ENCODE peak calls at places on chromosome 6, in four cellular contexts. K is mammary epithelial cell, S is right lobe of liver, C is Calu3. D is an unnamed sample.

GRCh38 chr6:93644611-93645010 is 225.3 kb upstream of the EPHA7 start:
- DNase-seq in K (no peak), S (no peak), C (no peak), D (no peak)

GRCh38 chr6:166642646-166643045 is 15.6 kb upstream of the RPS6KA2 start:
- DNase-seq in K (no peak), S (no peak), C (no peak), D (no peak)

GRCh38 chr6:110440026-110440425 is 24.7 kb upstream of the DDO start:
- DNase-seq in K (no peak), S (no peak), C (no peak), D (no peak)

GRCh38 chr6:42390228-42390934 is 61.3 kb downstream of the TRERF1 start:
- DNase-seq in K (no peak), S (no peak), C (no peak), D (no peak)

GRCh38 chr6:78832091-78832808 is 35.1 kb upstream of the IRAK1BP1 start:
- DNase-seq in K (peak; percentile 6), S (no peak), C (no peak), D (no peak)

GRCh38 chr6:133396225-133396624 is 155.1 kb downstream of the EYA4 start:
- DNase-seq in K (peak; percentile 5), S (no peak), C (no peak), D (peak; percentile 12)

GRCh38 chr6:79797912-79798311 is 149.4 kb downstream of the ELOVL4 start:
- DNase-seq in K (no peak), S (no peak), C (no peak), D (no peak)

GRCh38 chr6:32081168-32081624 is 27.9 kb downstream of the TNXB start:
- DNase-seq in K (peak; percentile 56), S (no peak), C (no peak), D (peak; percentile 81)

GRCh38 chr6:7878401-7878964 is 32.1 kb downstream of the TXNDC5 start:
- DNase-seq in K (no peak), S (no peak), C (no peak), D (no peak)

GRCh38 chr6:82033631-82034211 is 213.8 kb downstream of the IBTK start:
- DNase-seq in K (no peak), S (no peak), C (no peak), D (no peak)

GRCh38 chr6:70651326-70651905 is 16.3 kb upstream of the SMAP1 start:
- DNase-seq in K (peak; percentile 46), S (no peak), C (no peak), D (no peak)

GRCh38 chr6:11971154-11971553 is 41.0 kb upstream of the HIVEP1 start:
- DNase-seq in K (peak; percentile 14), S (no peak), C (no peak), D (no peak)

GRCh38 chr6:38573800-38574395 is 65.8 kb downstream of the BTBD9 start:
- DNase-seq in K (no peak), S (no peak), C (no peak), D (no peak)

GRCh38 chr6:76703786-76704185 is 631.3 kb upstream of the IMPG1 start:
- DNase-seq in K (peak; percentile 25), S (no peak), C (no peak), D (peak; percentile 21)

GRCh38 chr6:14944593-14944992 is 301.3 kb upstream of the JARID2 start:
- DNase-seq in K (peak; percentile 71), S (no peak), C (no peak), D (peak; percentile 48)

D was measured in MCF 10A.